ENCODE peak calls at places on chromosomes 4 and X, in four cellular contexts. One of them, this sample, is unnamed.

GRCh38 chr4:158858410-158859189 is 89.8 kb downstream of the FNIP2 start:
- DNase-seq in fibroblast of mammary gland: peak
- DNase-seq in fibroblast of the conjunctiva: no peak
- DNase-seq in activated CD4-positive, CD25-positive, alpha-beta regulatory T cell: no peak
- DNase-seq in this sample: no peak

GRCh38 chr4:182194115-182194834 is 48.9 kb upstream of the TENM3 start:
- DNase-seq in fibroblast of mammary gland: no peak
- DNase-seq in activated CD4-positive, CD25-positive, alpha-beta regulatory T cell: no peak
- DNase-seq in fibroblast of the conjunctiva: no peak
- DNase-seq in this sample: no peak

GRCh38 chr4:123430031-123430430 is 33.4 kb downstream of the SPRY1 start:
- DNase-seq in activated CD4-positive, CD25-positive, alpha-beta regulatory T cell: no peak
- DNase-seq in fibroblast of the conjunctiva: no peak
- DNase-seq in fibroblast of mammary gland: no peak
- DNase-seq in this sample: no peak

GRCh38 chrX:39757971-39758370 is 339.8 kb downstream of the BCOR start:
- DNase-seq in activated CD4-positive, CD25-positive, alpha-beta regulatory T cell: no peak
- DNase-seq in fibroblast of the conjunctiva: no peak
- DNase-seq in fibroblast of mammary gland: peak
- DNase-seq in this sample: no peak

GRCh38 chr4:24915121-24915922 is 2.5 kb upstream of the CCDC149 start:
- DNase-seq in activated CD4-positive, CD25-positive, alpha-beta regulatory T cell: no peak
- DNase-seq in fibroblast of mammary gland: no peak
- DNase-seq in fibroblast of the conjunctiva: no peak
- DNase-seq in this sample: no peak

GRCh38 chr4:1401409-1402020 is 4.7 kb downstream of the NKX1-1 start:
- DNase-seq in fibroblast of mammary gland: no peak
- DNase-seq in activated CD4-positive, CD25-positive, alpha-beta regulatory T cell: no peak
- DNase-seq in fibroblast of the conjunctiva: no peak
- DNase-seq in this sample: no peak

GRCh38 chr4:147078362-147078761 is 132.7 kb upstream of the TTC29 start:
- DNase-seq in fibroblast of mammary gland: peak
- DNase-seq in activated CD4-positive, CD25-positive, alpha-beta regulatory T cell: no peak
- DNase-seq in fibroblast of the conjunctiva: no peak
- DNase-seq in this sample: no peak

GRCh38 chr4:25843340-25844097 is 19.3 kb downstream of the SEL1L3 start:
- DNase-seq in activated CD4-positive, CD25-positive, alpha-beta regulatory T cell: no peak
- DNase-seq in fibroblast of the conjunctiva: no peak
- DNase-seq in fibroblast of mammary gland: no peak
- DNase-seq in this sample: no peak

GRCh38 chr4:42152507-42153504 is at the start of gene BEND4:
- DNase-seq in fibroblast of mammary gland: peak
- DNase-seq in fibroblast of the conjunctiva: no peak
- DNase-seq in activated CD4-positive, CD25-positive, alpha-beta regulatory T cell: no peak
- DNase-seq in this sample: no peak

GRCh38 chr4:37970702-37971101 is 10.5 kb downstream of the PTTG2 start:
- DNase-seq in fibroblast of mammary gland: peak
- DNase-seq in activated CD4-positive, CD25-positive, alpha-beta regulatory T cell: peak
- DNase-seq in fibroblast of the conjunctiva: no peak
- DNase-seq in this sample: no peak

GRCh38 chrX:67587946-67588624 is 44.3 kb downstream of the AR start:
- DNase-seq in fibroblast of the conjunctiva: no peak
- DNase-seq in activated CD4-positive, CD25-positive, alpha-beta regulatory T cell: no peak
- DNase-seq in fibroblast of mammary gland: peak
- DNase-seq in this sample: no peak

GRCh38 chr4:17138847-17139246 is 240.4 kb upstream of the LDB2 start:
- DNase-seq in fibroblast of mammary gland: no peak
- DNase-seq in fibroblast of the conjunctiva: no peak
- DNase-seq in activated CD4-positive, CD25-positive, alpha-beta regulatory T cell: no peak
- DNase-seq in this sample: no peak

GRCh38 chr4:134001057-134001456 is 200.5 kb downstream of the PABPC4L start:
- DNase-seq in fibroblast of the conjunctiva: no peak
- DNase-seq in activated CD4-positive, CD25-positive, alpha-beta regulatory T cell: no peak
- DNase-seq in fibroblast of mammary gland: no peak
- DNase-seq in this sample: no peak

GRCh38 chrX:105314468-105314867 is 94.0 kb upstream of the TEX13A start:
- DNase-seq in activated CD4-positive, CD25-positive, alpha-beta regulatory T cell: no peak
- DNase-seq in fibroblast of the conjunctiva: peak
- DNase-seq in fibroblast of mammary gland: peak
- DNase-seq in this sample: no peak

GRCh38 chr4:4383085-4383484 is 3.8 kb upstream of the NSG1 start:
- DNase-seq in fibroblast of mammary gland: no peak
- DNase-seq in activated CD4-positive, CD25-positive, alpha-beta regulatory T cell: no peak
- DNase-seq in fibroblast of the conjunctiva: no peak
- DNase-seq in this sample: no peak

GRCh38 chrX:8724176-8724757 is 7.7 kb downstream of the ANOS1 start:
- DNase-seq in fibroblast of mammary gland: no peak
- DNase-seq in activated CD4-positive, CD25-positive, alpha-beta regulatory T cell: no peak
- DNase-seq in fibroblast of the conjunctiva: no peak
- DNase-seq in this sample: no peak

GRCh38 chrX:2689773-2690666 is 1.1 kb upstream of the CD99 start:
- DNase-seq in fibroblast of mammary gland: no peak
- DNase-seq in activated CD4-positive, CD25-positive, alpha-beta regulatory T cell: no peak
- DNase-seq in fibroblast of the conjunctiva: no peak
- DNase-seq in this sample: no peak

GRCh38 chr4:3017504-3017903 is 54.1 kb downstream of the GRK4 start:
- DNase-seq in fibroblast of mammary gland: no peak
- DNase-seq in activated CD4-positive, CD25-positive, alpha-beta regulatory T cell: no peak
- DNase-seq in fibroblast of the conjunctiva: no peak
- DNase-seq in this sample: no peak

GRCh38 chrX:46198858-46199257 is 346.4 kb downstream of the ZNF674 start:
- DNase-seq in activated CD4-positive, CD25-positive, alpha-beta regulatory T cell: no peak
- DNase-seq in fibroblast of the conjunctiva: no peak
- DNase-seq in fibroblast of mammary gland: no peak
- DNase-seq in this sample: no peak

GRCh38 chr4:153622778-153623240 is 61.3 kb upstream of the TLR2 start:
- DNase-seq in fibroblast of mammary gland: no peak
- DNase-seq in activated CD4-positive, CD25-positive, alpha-beta regulatory T cell: no peak
- DNase-seq in fibroblast of the conjunctiva: no peak
- DNase-seq in this sample: no peak

GRCh38 chrX:49970699-49971098 is 48.3 kb downstream of the CLCN5 start:
- DNase-seq in activated CD4-positive, CD25-positive, alpha-beta regulatory T cell: no peak
- DNase-seq in fibroblast of the conjunctiva: no peak
- DNase-seq in fibroblast of mammary gland: no peak
- DNase-seq in this sample: no peak

GRCh38 chr4:184265566-184266351 is 48.1 kb upstream of the ENPP6 start:
- DNase-seq in fibroblast of the conjunctiva: no peak
- DNase-seq in fibroblast of mammary gland: peak
- DNase-seq in activated CD4-positive, CD25-positive, alpha-beta regulatory T cell: no peak
- DNase-seq in this sample: no peak

GRCh38 chr4:86831262-86832090 is 17.7 kb downstream of the SLC10A6 start:
- DNase-seq in activated CD4-positive, CD25-positive, alpha-beta regulatory T cell: no peak
- DNase-seq in fibroblast of the conjunctiva: peak
- DNase-seq in fibroblast of mammary gland: peak
- DNase-seq in this sample: peak

GRCh38 chr4:1011022-1011694 is at the start of gene FGFRL1:
- DNase-seq in activated CD4-positive, CD25-positive, alpha-beta regulatory T cell: peak
- DNase-seq in fibroblast of mammary gland: peak
- DNase-seq in fibroblast of the conjunctiva: peak
- DNase-seq in this sample: peak

GRCh38 chrX:45324941-45325340 is 124.3 kb upstream of the DIPK2B start:
- DNase-seq in fibroblast of the conjunctiva: no peak
- DNase-seq in activated CD4-positive, CD25-positive, alpha-beta regulatory T cell: no peak
- DNase-seq in fibroblast of mammary gland: peak
- DNase-seq in this sample: no peak

GRCh38 chr4:77821775-77822174 is 2.6 kb upstream of the CNOT6L start:
- DNase-seq in fibroblast of the conjunctiva: no peak
- DNase-seq in fibroblast of mammary gland: no peak
- DNase-seq in activated CD4-positive, CD25-positive, alpha-beta regulatory T cell: peak
- DNase-seq in this sample: no peak

GRCh38 chr4:77917075-77917474 is 54.4 kb downstream of the MRPL1 start:
- DNase-seq in fibroblast of the conjunctiva: no peak
- DNase-seq in fibroblast of mammary gland: no peak
- DNase-seq in activated CD4-positive, CD25-positive, alpha-beta regulatory T cell: no peak
- DNase-seq in this sample: no peak

GRCh38 chrX:97132654-97133415 is 249.1 kb downstream of the RPA4 start:
- DNase-seq in fibroblast of the conjunctiva: no peak
- DNase-seq in activated CD4-positive, CD25-positive, alpha-beta regulatory T cell: no peak
- DNase-seq in fibroblast of mammary gland: no peak
- DNase-seq in this sample: no peak

GRCh38 chrX:115388879-115389278 is 99.4 kb downstream of the LUZP4 start:
- DNase-seq in activated CD4-positive, CD25-positive, alpha-beta regulatory T cell: no peak
- DNase-seq in fibroblast of the conjunctiva: no peak
- DNase-seq in fibroblast of mammary gland: no peak
- DNase-seq in this sample: no peak

GRCh38 chr4:4386736-4387392 is at the start of gene NSG1:
- DNase-seq in activated CD4-positive, CD25-positive, alpha-beta regulatory T cell: no peak
- DNase-seq in fibroblast of the conjunctiva: no peak
- DNase-seq in fibroblast of mammary gland: peak
- DNase-seq in this sample: no peak

GRCh38 chr4:80225628-80226027 is 28.3 kb downstream of the PRDM8 start:
- DNase-seq in fibroblast of mammary gland: peak
- DNase-seq in fibroblast of the conjunctiva: no peak
- DNase-seq in activated CD4-positive, CD25-positive, alpha-beta regulatory T cell: no peak
- DNase-seq in this sample: no peak

GRCh38 chr4:10612476-10612875 is 72.1 kb downstream of the CLNK start:
- DNase-seq in activated CD4-positive, CD25-positive, alpha-beta regulatory T cell: no peak
- DNase-seq in fibroblast of the conjunctiva: no peak
- DNase-seq in fibroblast of mammary gland: no peak
- DNase-seq in this sample: no peak

GRCh38 chrX:51860679-51861078 is 32.7 kb upstream of the MAGED1 start:
- DNase-seq in fibroblast of the conjunctiva: no peak
- DNase-seq in activated CD4-positive, CD25-positive, alpha-beta regulatory T cell: no peak
- DNase-seq in fibroblast of mammary gland: peak
- DNase-seq in this sample: no peak

GRCh38 chr4:40656221-40656863 is 26.7 kb upstream of the RBM47 start:
- DNase-seq in activated CD4-positive, CD25-positive, alpha-beta regulatory T cell: no peak
- DNase-seq in fibroblast of the conjunctiva: no peak
- DNase-seq in fibroblast of mammary gland: no peak
- DNase-seq in this sample: no peak